ENCODE peak calls at places on chromosomes 11 and 22, in four cellular contexts. I is DMS153; Z is non-pigmented ciliary epithelial cell; L is activated naive CD4-positive, alpha-beta T cell. H is an unnamed sample.

GRCh38 chr11:104126464-104126863 is 37.5 kb downstream of the PDGFD start:
- DNase-seq in I (no peak), Z (no peak), L (no peak), H (no peak)

GRCh38 chr22:30425616-30426394 is at the start of gene MTFP1:
- DNase-seq in I (peak; percentile 40), Z (no peak), L (peak; percentile 34), H (peak; percentile 74)

GRCh38 chr11:27191061-27191460 is 150.4 kb downstream of the BBOX1 start:
- DNase-seq in I (no peak), Z (no peak), L (no peak), H (no peak)

GRCh38 chr11:23653071-23653675 is 792.9 kb upstream of the CCDC179 start:
- DNase-seq in I (no peak), Z (no peak), L (no peak), H (no peak)

GRCh38 chr22:35397095-35397904 is 2.6 kb upstream of the MCM5 start:
- DNase-seq in I (no peak), Z (no peak), L (no peak), H (no peak)

GRCh38 chr22:24412274-24412673 is 15.1 kb upstream of the ADORA2A start:
- DNase-seq in I (no peak), Z (no peak), L (no peak), H (no peak)

GRCh38 chr11:27429740-27430451 is 42.7 kb downstream of the LGR4 start:
- DNase-seq in I (no peak), Z (no peak), L (no peak), H (no peak)

GRCh38 chr11:73521621-73522020 is 76.3 kb downstream of the FAM168A start:
- DNase-seq in I (peak; percentile 5), Z (no peak), L (no peak), H (no peak)

GRCh38 chr22:17412232-17412631 is 43.0 kb downstream of the CECR2 start:
- DNase-seq in I (peak; percentile 40), Z (no peak), L (no peak), H (no peak)

GRCh38 chr11:35367491-35367890 is 51.9 kb downstream of the SLC1A2 start:
- DNase-seq in I (no peak), Z (peak; percentile 70), L (no peak), H (no peak)

GRCh38 chr11:101430236-101430635 is 153.6 kb downstream of the TRPC6 start:
- DNase-seq in I (no peak), Z (no peak), L (no peak), H (no peak)

GRCh38 chr11:106632283-106632682 is 386.0 kb downstream of the GUCY1A2 start:
- DNase-seq in I (no peak), Z (no peak), L (no peak), H (no peak)

GRCh38 chr22:20004464-20004863 is 12.2 kb downstream of the ARVCF start:
- DNase-seq in I (no peak), Z (no peak), L (no peak), H (no peak)

GRCh38 chr22:32811788-32812187 is 10.3 kb downstream of the TIMP3 start:
- DNase-seq in I (no peak), Z (no peak), L (no peak), H (no peak)

GRCh38 chr11:44978279-44978960 is 27.7 kb upstream of the TP53I11 start:
- DNase-seq in I (no peak), Z (no peak), L (no peak), H (no peak)

GRCh38 chr11:13332124-13332523 is 54.5 kb downstream of the BMAL1 start:
- DNase-seq in I (no peak), Z (no peak), L (no peak), H (no peak)

GRCh38 chr11:134293119-134294113 is 17.2 kb downstream of the GLB1L3 start:
- DNase-seq in I (no peak), Z (no peak), L (no peak), H (no peak)

GRCh38 chr11:30800904-30801303 is 214.8 kb upstream of the MPPED2 start:
- DNase-seq in I (no peak), Z (no peak), L (no peak), H (no peak)

GRCh38 chr11:2762031-2762380 is 62.2 kb upstream of the KCNQ1OT1 start:
- DNase-seq in I (no peak), Z (no peak), L (no peak), H (no peak)

GRCh38 chr11:65380460-65381126 is 1.9 kb downstream of the SLC25A45 start:
- DNase-seq in I (no peak), Z (no peak), L (no peak), H (no peak)

GRCh38 chr11:19508166-19508565 is 204.5 kb upstream of the NAV2 start:
- DNase-seq in I (no peak), Z (no peak), L (no peak), H (peak; percentile 24)

GRCh38 chr11:65922565-65922964 is 3.3 kb downstream of the DRAP1 start:
- DNase-seq in I (no peak), Z (no peak), L (no peak), H (no peak)

GRCh38 chr11:115298613-115299012 is 205.6 kb downstream of the CADM1 start:
- DNase-seq in I (no peak), Z (no peak), L (no peak), H (no peak)

GRCh38 chr11:396948-397548 is 3.0 kb downstream of the PKP3 start:
- DNase-seq in I (no peak), Z (no peak), L (no peak), H (no peak)

GRCh38 chr22:35575116-35575748 is 34.6 kb downstream of the RASD2 start:
- DNase-seq in I (no peak), Z (no peak), L (no peak), H (peak; percentile 47)